ENCODE peak calls at places on chromosome 1, in five cellular contexts. C is GM23248, I is activated gamma-delta T cell treated with Interleukin-2 at 50 U/mL for 16 hours, U is skeletal muscle cell, R is substantia nigra. N is an unnamed sample.

GRCh38 chr1:35557118-35557610 is at the start of gene KIAA0319L:
- DNase-seq in U (no peak), R (peak; percentile 94), C (peak; percentile 90), I (no peak), N (peak; percentile 37)

GRCh38 chr1:182281541-182281940 is 110.0 kb downstream of the GLUL start:
- DNase-seq in C (peak; percentile 50), U (no peak), R (peak; percentile 55), I (no peak), N (no peak)

GRCh38 chr1:3511306-3511705 is 56.8 kb downstream of the ARHGEF16 start:
- DNase-seq in U (no peak), I (no peak), C (no peak), R (no peak), N (no peak)

GRCh38 chr1:244325056-244325764 is 126.5 kb downstream of the ADSS2 start:
- DNase-seq in I (peak; percentile 34), R (no peak), U (no peak), C (no peak), N (peak; percentile 47)

GRCh38 chr1:156838972-156839371 is 19.9 kb downstream of the INSRR start:
- DNase-seq in U (no peak), C (peak; percentile 34), R (no peak), I (peak; percentile 39), N (no peak)

GRCh38 chr1:115828101-115829022 is 12.6 kb downstream of the NHLH2 start:
- DNase-seq in U (peak; percentile 16), C (peak; percentile 34), I (no peak), R (no peak), N (peak; percentile 9)

GRCh38 chr1:69077633-69078032 is 490.1 kb upstream of the LRRC7 start:
- DNase-seq in C (no peak), I (no peak), R (no peak), U (no peak), N (no peak)

GRCh38 chr1:117685936-117686806 is 80.3 kb downstream of the TENT5C start:
- DNase-seq in C (no peak), U (no peak), I (no peak), R (no peak), N (no peak)

GRCh38 chr1:63728611-63729226 is 45.1 kb upstream of the ROR1 start:
- DNase-seq in C (no peak), U (no peak), R (no peak), I (no peak), N (no peak)

GRCh38 chr1:108639899-108640560 is 20.9 kb downstream of the HENMT1 start:
- DNase-seq in U (no peak), R (no peak), C (no peak), I (peak; percentile 44), N (no peak)

GRCh38 chr1:62685431-62685859 is 2.7 kb downstream of the DOCK7 start:
- DNase-seq in R (no peak), C (peak; percentile 58), U (no peak), I (no peak), N (peak; percentile 41)

GRCh38 chr1:2003564-2004131 is at the start of gene CFAP74:
- DNase-seq in C (peak; percentile 38), I (no peak), R (no peak), U (peak; percentile 3), N (peak; percentile 18)

GRCh38 chr1:36339215-36339614 is 15.8 kb upstream of the EVA1B start:
- DNase-seq in R (no peak), C (no peak), U (no peak), I (no peak), N (no peak)

GRCh38 chr1:162701286-162701685 is 69.0 kb downstream of the DDR2 start:
- DNase-seq in U (no peak), R (no peak), I (no peak), C (no peak), N (no peak)